ENCODE peak calls at places on chromosomes 5 and 9, in four cellular contexts. C is endothelial cell of umbilical vein, T is HCT116, H is adrenal gland. U is an unnamed sample.
A peak's percentile ranks its signal among the peaks of the same experiment; 100 is the strongest.

GRCh38 chr9:23683021-23683431 is 143.0 kb downstream of the ELAVL2 start:
- DNase-seq in C (peak; percentile 68), T (no peak), H (no peak), U (no peak)

GRCh38 chr5:385321-385720 is 57.7 kb upstream of the EXOC3 start:
- DNase-seq in C (no peak), T (no peak), H (no peak), U (no peak)

GRCh38 chr9:37559125-37559524 is 17.1 kb downstream of the FBXO10 start:
- DNase-seq in C (no peak), T (no peak), H (no peak), U (no peak)

GRCh38 chr9:107948086-107948485 is 458.5 kb upstream of the KLF4 start:
- DNase-seq in C (no peak), T (no peak), H (no peak), U (no peak)

GRCh38 chr5:142320851-142321560 is 3.8 kb downstream of the SPRY4 start:
- DNase-seq in C (peak; percentile 20), T (no peak), H (peak; percentile 53), U (no peak)

GRCh38 chr5:56259002-56259511 is 25.9 kb upstream of the ANKRD55 start:
- DNase-seq in C (peak; percentile 69), T (no peak), H (no peak), U (no peak)

GRCh38 chr5:119347996-119348395 is 7.8 kb upstream of the TNFAIP8 start:
- DNase-seq in C (no peak), T (no peak), H (no peak), U (no peak)

GRCh38 chr5:90654235-90654634 is 95.6 kb downstream of the ADGRV1 start:
- DNase-seq in C (no peak), T (no peak), H (no peak), U (no peak)

GRCh38 chr9:116646661-116647514 is 40.2 kb upstream of the TRIM32 start:
- DNase-seq in C (peak; percentile 35), T (peak; percentile 24), H (no peak), U (no peak)

GRCh38 chr5:33441241-33441844 is 578 bp downstream of the TARS1 start:
- DNase-seq in C (no peak), T (peak; percentile 23), H (peak; percentile 43), U (peak; percentile 17)

GRCh38 chr9:69411246-69411645 is 86.2 kb downstream of the ENTREP1 start:
- DNase-seq in C (no peak), T (no peak), H (no peak), U (no peak)

GRCh38 chr5:160463775-160464465 is 42.3 kb downstream of the PTTG1 start:
- DNase-seq in C (peak; percentile 86), T (no peak), H (no peak), U (no peak)

GRCh38 chr5:157744055-157745011 is 821 bp downstream of the LSM11 start:
- DNase-seq in C (peak; percentile 32), T (no peak), H (no peak), U (no peak)

GRCh38 chr5:113166710-113167366 is 190.2 kb downstream of the DCP2 start:
- DNase-seq in C (peak; percentile 72), T (peak; percentile 97), H (no peak), U (no peak)

GRCh38 chr5:72693001-72693442 is 123.4 kb upstream of the TNPO1 start:
- DNase-seq in C (no peak), T (no peak), H (no peak), U (no peak)

GRCh38 chr5:1730487-1730847 is 69.2 kb downstream of the MRPL36 start:
- DNase-seq in C (no peak), T (no peak), H (no peak), U (peak; percentile 1)

GRCh38 chr9:123102380-123103113 is 69.1 kb downstream of the GPR21 start:
- DNase-seq in C (peak; percentile 20), T (no peak), H (no peak), U (peak; percentile 36)
- TF ChIP-seq CTCF in C (peak; percentile 6), T (peak; percentile 13), H (no peak), U (peak; percentile 51)

GRCh38 chr5:139287890-139288635 is 5.5 kb upstream of the MATR3 start:
- DNase-seq in C (peak; percentile 38), T (no peak), H (no peak), U (no peak)

GRCh38 chr5:139285651-139286392 is 7.7 kb upstream of the MATR3 start:
- DNase-seq in C (no peak), T (no peak), H (no peak), U (no peak)

GRCh38 chr5:139282195-139282557 is 11.4 kb upstream of the MATR3 start:
- DNase-seq in C (no peak), T (no peak), H (no peak), U (no peak)

GRCh38 chr5:139284295-139284694 is 9.2 kb upstream of the MATR3 start:
- DNase-seq in C (no peak), T (no peak), H (no peak), U (no peak)

DNA sequence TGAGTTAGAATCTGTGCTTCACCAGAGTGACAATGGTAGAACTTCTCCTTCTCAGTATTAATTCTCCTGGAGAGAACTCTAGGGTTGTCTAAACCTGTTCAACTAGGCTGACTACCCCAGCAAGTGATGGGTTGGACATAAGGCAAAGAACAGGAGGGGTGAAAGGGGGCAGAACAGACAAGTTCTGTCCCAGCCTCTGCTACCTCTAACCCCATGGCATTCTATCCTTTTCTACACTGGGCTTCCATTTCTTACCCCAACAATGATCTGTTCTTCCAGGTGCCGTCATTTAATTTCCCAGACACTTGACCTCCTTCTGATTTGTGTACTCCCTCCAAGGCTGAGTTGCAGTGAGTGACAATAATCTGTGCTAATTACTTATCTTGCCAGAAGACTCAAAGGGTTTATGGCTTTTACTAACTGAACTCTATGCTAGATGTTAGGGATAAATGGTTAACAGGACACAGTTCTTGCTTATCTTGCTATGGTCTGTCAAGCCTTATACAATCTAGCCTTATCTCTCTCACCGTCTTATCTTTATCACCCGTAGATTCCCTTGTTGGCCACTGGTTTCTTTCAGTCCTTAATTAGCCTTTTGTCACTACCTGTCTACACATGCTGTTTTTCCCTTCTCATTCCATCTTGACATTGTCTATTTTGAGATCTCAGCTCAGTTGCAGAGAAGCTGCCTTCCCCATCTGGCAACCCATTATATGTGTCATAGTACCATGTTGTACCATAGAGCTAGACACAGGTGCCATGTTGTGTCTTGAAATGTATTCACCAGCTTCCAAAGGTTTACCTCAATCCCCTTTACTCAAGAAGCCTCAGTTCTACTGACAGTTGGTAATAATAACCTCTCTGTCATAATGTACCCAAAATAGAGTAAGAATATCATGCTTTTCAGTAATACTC is 10.0 kb upstream of the MATR3 start:
- DNase-seq in C (no peak), T (no peak), H (no peak), U (no peak)
- TF ChIP-seq POLR2A in C (no peak), T (no peak), H (no peak), U (no peak)

GRCh38 chr5:34688015-34688800 is 32.1 kb downstream of the RAI14 start:
- DNase-seq in C (no peak), T (no peak), H (no peak), U (no peak)

GRCh38 chr5:34685485-34686197 is 29.5 kb downstream of the RAI14 start:
- DNase-seq in C (peak; percentile 55), T (no peak), H (no peak), U (no peak)

GRCh38 chr5:34684980-34685352 is 28.8 kb downstream of the RAI14 start:
- DNase-seq in C (no peak), T (no peak), H (no peak), U (no peak)

GRCh38 chr5:34687269-34688011 is 31.3 kb downstream of the RAI14 start:
- DNase-seq in C (no peak), T (peak; percentile 28), H (no peak), U (no peak)

GRCh38 chr5:34686762-34687268 is 30.7 kb downstream of the RAI14 start:
- DNase-seq in C (peak; percentile 97), T (peak; percentile 94), H (peak; percentile 88), U (no peak)
- H3K4me1 ChIP-seq in C (peaks cover 63% of the 10 kb centered on the region), T (peaks cover 39% of the 10 kb centered on the region), H (no peaks in the 10 kb centered on the region), U (no peaks in the 10 kb centered on the region)

GRCh38 chr5:123095694-123096120 is 6.7 kb downstream of the PRDM6 start:
- DNase-seq in C (no peak), T (no peak), H (no peak), U (no peak)

GRCh38 chr5:123097871-123098735 is 9.1 kb downstream of the PRDM6 start:
- DNase-seq in C (no peak), T (no peak), H (no peak), U (no peak)

GRCh38 chr5:123097483-123097870 is 8.4 kb downstream of the PRDM6 start:
- DNase-seq in C (no peak), T (no peak), H (no peak), U (no peak)

GRCh38 chr5:123098767-123099513 is 9.9 kb downstream of the PRDM6 start:
- DNase-seq in C (no peak), T (no peak), H (no peak), U (no peak)

GRCh38 chr5:123099514-123100151 is 10.6 kb downstream of the PRDM6 start:
- DNase-seq in C (no peak), T (peak; percentile 12), H (no peak), U (no peak)
- TF ChIP-seq CTCF in C (peak; percentile 24), T (peak; percentile 14), H (no peak), U (no peak)